ENCODE peak calls at places on chromosomes 11 and 22, in seven cellular contexts. H is activated CD8-positive, alpha-beta T cell treated with anti-CD3 and anti-CD28 coated beads, Interleukin-2, amount 10 ng/mL, durations not matched to agents 7 days and 5 days; W is DMS153; R is activated naive CD8-positive, alpha-beta T cell treated with anti-CD3 and anti-CD28 coated beads, Interleukin-2, amount 50 U/mL, for 24 hours; O is GM04503; V is GDM1; B is GM12891. P is an unnamed sample.

GRCh38 chr11:10441652-10442503 is 13.2 kb upstream of the AMPD3 start:
- DNase-seq in B (peak; percentile 44), O (no peak), V (peak; percentile 34), R (peak; percentile 34), W (no peak), H (peak; percentile 68), P (no peak)

GRCh38 chr11:66150140-66150539 is 80.1 kb downstream of the PACS1 start:
- DNase-seq in R (no peak), O (no peak), H (no peak), B (no peak), V (no peak), W (no peak), P (no peak)

GRCh38 chr11:16604784-16605439 is 133.5 kb upstream of the C11orf58 start:
- DNase-seq in H (no peak), W (peak; percentile 34), O (no peak), V (no peak), R (peak; percentile 7), B (no peak), P (peak; percentile 49)

GRCh38 chr11:44358713-44359112 is 48.8 kb upstream of the ALX4 start:
- DNase-seq in H (no peak), V (no peak), O (no peak), W (no peak), B (no peak), R (no peak), P (no peak)

GRCh38 chr22:46963672-46964545 is 201.5 kb downstream of the TBC1D22A start:
- DNase-seq in W (peak; percentile 76), H (no peak), B (no peak), R (no peak), O (no peak), V (no peak), P (no peak)

GRCh38 chr11:97290444-97291041 is 900.7 kb downstream of the JRKL start:
- DNase-seq in R (no peak), V (no peak), B (no peak), W (no peak), H (no peak), O (no peak), P (no peak)

GRCh38 chr22:44392446-44392921 is 79.7 kb upstream of the SHISAL1 start:
- DNase-seq in H (no peak), W (no peak), R (no peak), O (no peak), V (no peak), B (no peak), P (peak; percentile 67)

GRCh38 chr11:117523680-117524079 is 196.0 kb downstream of the CEP164 start:
- DNase-seq in B (no peak), R (no peak), H (no peak), V (no peak), W (no peak), O (peak; percentile 16), P (no peak)

GRCh38 chr22:22935546-22936157 is 48.0 kb downstream of the IGLL5 start:
- DNase-seq in O (no peak), H (no peak), B (peak; percentile 94), R (peak; percentile 50), W (no peak), V (no peak), P (no peak)